ENCODE peak calls at places on chromosomes 12 and 14, in ten cellular contexts. One of them, this sample, is unnamed.

GRCh38 chr12:104011265-104011664 is 38.7 kb downstream of the GLT8D2 start:
- DNase-seq in MM.1S: no peak
- DNase-seq in naive thymus-derived CD4-positive, alpha-beta T cell: no peak
- DNase-seq in substantia nigra: no peak
- DNase-seq in breast epithelium: no peak
- DNase-seq in astrocyte: peak; percentile 92
- DNase-seq in psoas muscle: no peak
- DNase-seq in H1: no peak
- DNase-seq in A549: peak; percentile 46
- DNase-seq in heart left ventricle: no peak
- DNase-seq in this sample: no peak

GRCh38 chr12:27652174-27652763 is 44.0 kb upstream of the REP15 start:
- DNase-seq in naive thymus-derived CD4-positive, alpha-beta T cell: no peak
- DNase-seq in psoas muscle: no peak
- DNase-seq in MM.1S: peak; percentile 62
- DNase-seq in H1: no peak
- DNase-seq in astrocyte: peak; percentile 52
- DNase-seq in heart left ventricle: no peak
- DNase-seq in A549: peak; percentile 82
- DNase-seq in breast epithelium: no peak
- DNase-seq in substantia nigra: no peak
- DNase-seq in this sample: peak; percentile 50

GRCh38 chr12:6047249-6048227 is 76.9 kb downstream of the VWF start:
- DNase-seq in substantia nigra: no peak
- DNase-seq in MM.1S: no peak
- DNase-seq in breast epithelium: no peak
- DNase-seq in astrocyte: peak; percentile 37
- DNase-seq in naive thymus-derived CD4-positive, alpha-beta T cell: no peak
- DNase-seq in heart left ventricle: no peak
- DNase-seq in H1: no peak
- DNase-seq in psoas muscle: no peak
- DNase-seq in A549: no peak
- DNase-seq in this sample: no peak

GRCh38 chr14:49287004-49287403 is 299.2 kb downstream of the RPS29 start:
- DNase-seq in breast epithelium: no peak
- DNase-seq in psoas muscle: no peak
- DNase-seq in A549: no peak
- DNase-seq in astrocyte: peak; percentile 68
- DNase-seq in heart left ventricle: no peak
- DNase-seq in MM.1S: no peak
- DNase-seq in H1: no peak
- DNase-seq in naive thymus-derived CD4-positive, alpha-beta T cell: no peak
- DNase-seq in substantia nigra: no peak
- DNase-seq in this sample: no peak

GRCh38 chr14:50045837-50046236 is 70.5 kb downstream of the VCPKMT start:
- DNase-seq in H1: no peak
- DNase-seq in astrocyte: no peak
- DNase-seq in heart left ventricle: no peak
- DNase-seq in A549: no peak
- DNase-seq in naive thymus-derived CD4-positive, alpha-beta T cell: no peak
- DNase-seq in psoas muscle: no peak
- DNase-seq in substantia nigra: no peak
- DNase-seq in breast epithelium: no peak
- DNase-seq in MM.1S: no peak
- DNase-seq in this sample: no peak

GRCh38 chr14:58677525-58677924 is 39.8 kb downstream of the DACT1 start:
- DNase-seq in heart left ventricle: no peak
- DNase-seq in psoas muscle: no peak
- DNase-seq in H1: no peak
- DNase-seq in naive thymus-derived CD4-positive, alpha-beta T cell: no peak
- DNase-seq in substantia nigra: no peak
- DNase-seq in A549: no peak
- DNase-seq in MM.1S: no peak
- DNase-seq in astrocyte: no peak
- DNase-seq in breast epithelium: no peak
- DNase-seq in this sample: no peak

GRCh38 chr12:25839470-25839869 is 119.0 kb upstream of the RASSF8 start:
- DNase-seq in naive thymus-derived CD4-positive, alpha-beta T cell: no peak
- DNase-seq in MM.1S: no peak
- DNase-seq in heart left ventricle: no peak
- DNase-seq in breast epithelium: no peak
- DNase-seq in H1: no peak
- DNase-seq in substantia nigra: no peak
- DNase-seq in A549: peak; percentile 60
- DNase-seq in psoas muscle: no peak
- DNase-seq in astrocyte: peak; percentile 67
- DNase-seq in this sample: no peak

GRCh38 chr12:47841910-47842309 is 22.2 kb upstream of the HDAC7 start:
- DNase-seq in A549: no peak
- DNase-seq in heart left ventricle: no peak
- DNase-seq in substantia nigra: no peak
- DNase-seq in H1: no peak
- DNase-seq in astrocyte: no peak
- DNase-seq in MM.1S: no peak
- DNase-seq in breast epithelium: no peak
- DNase-seq in naive thymus-derived CD4-positive, alpha-beta T cell: no peak
- DNase-seq in psoas muscle: no peak
- DNase-seq in this sample: no peak

GRCh38 chr12:131025234-131025633 is 71.5 kb downstream of the ADGRD1 start:
- DNase-seq in naive thymus-derived CD4-positive, alpha-beta T cell: no peak
- DNase-seq in MM.1S: no peak
- DNase-seq in astrocyte: no peak
- DNase-seq in heart left ventricle: no peak
- DNase-seq in breast epithelium: no peak
- DNase-seq in substantia nigra: no peak
- DNase-seq in A549: no peak
- DNase-seq in psoas muscle: no peak
- DNase-seq in H1: no peak
- DNase-seq in this sample: no peak

GRCh38 chr12:132315951-132316350 is 13.4 kb downstream of the GALNT9 start:
- DNase-seq in H1: no peak
- DNase-seq in heart left ventricle: no peak
- DNase-seq in naive thymus-derived CD4-positive, alpha-beta T cell: no peak
- DNase-seq in A549: no peak
- DNase-seq in psoas muscle: peak; percentile 23
- DNase-seq in breast epithelium: no peak
- DNase-seq in astrocyte: no peak
- DNase-seq in substantia nigra: no peak
- DNase-seq in MM.1S: no peak
- DNase-seq in this sample: no peak

GRCh38 chr14:23354990-23355389 is 2.3 kb upstream of the SLC22A17 start:
- DNase-seq in naive thymus-derived CD4-positive, alpha-beta T cell: no peak
- DNase-seq in breast epithelium: no peak
- DNase-seq in H1: no peak
- DNase-seq in MM.1S: no peak
- DNase-seq in substantia nigra: no peak
- DNase-seq in heart left ventricle: no peak
- DNase-seq in psoas muscle: no peak
- DNase-seq in astrocyte: no peak
- DNase-seq in A549: no peak
- DNase-seq in this sample: no peak

GRCh38 chr14:36773136-36773540 is 111.5 kb downstream of the PAX9 start:
- DNase-seq in breast epithelium: no peak
- DNase-seq in astrocyte: peak; percentile 11
- DNase-seq in substantia nigra: no peak
- DNase-seq in heart left ventricle: no peak
- DNase-seq in H1: no peak
- DNase-seq in naive thymus-derived CD4-positive, alpha-beta T cell: no peak
- DNase-seq in psoas muscle: no peak
- DNase-seq in A549: peak; percentile 66
- DNase-seq in MM.1S: no peak
- DNase-seq in this sample: no peak

GRCh38 chr12:14955876-14956811 is 5.3 kb downstream of the ARHGDIB start:
- DNase-seq in astrocyte: no peak
- DNase-seq in breast epithelium: no peak
- DNase-seq in naive thymus-derived CD4-positive, alpha-beta T cell: no peak
- DNase-seq in substantia nigra: no peak
- DNase-seq in A549: no peak
- DNase-seq in MM.1S: peak; percentile 55
- DNase-seq in heart left ventricle: no peak
- DNase-seq in psoas muscle: no peak
- DNase-seq in H1: no peak
- DNase-seq in this sample: no peak
- H3K27ac ChIP-seq in astrocyte: no peak overlapping the region
- H3K27ac ChIP-seq in breast epithelium: peak overlapping the region; percentile 30
- H3K27ac ChIP-seq in naive thymus-derived CD4-positive, alpha-beta T cell: peak overlapping the region; percentile 96
- H3K27ac ChIP-seq in substantia nigra: no peak overlapping the region
- H3K27ac ChIP-seq in A549: no peak overlapping the region
- H3K27ac ChIP-seq in MM.1S: peak overlapping the region; percentile 90
- H3K27ac ChIP-seq in heart left ventricle: peak overlapping the region; percentile 71
- H3K27ac ChIP-seq in psoas muscle: no peak overlapping the region
- H3K27ac ChIP-seq in H1: no peak overlapping the region
- H3K27ac ChIP-seq in this sample: peak overlapping the region; percentile 15

DNA sequence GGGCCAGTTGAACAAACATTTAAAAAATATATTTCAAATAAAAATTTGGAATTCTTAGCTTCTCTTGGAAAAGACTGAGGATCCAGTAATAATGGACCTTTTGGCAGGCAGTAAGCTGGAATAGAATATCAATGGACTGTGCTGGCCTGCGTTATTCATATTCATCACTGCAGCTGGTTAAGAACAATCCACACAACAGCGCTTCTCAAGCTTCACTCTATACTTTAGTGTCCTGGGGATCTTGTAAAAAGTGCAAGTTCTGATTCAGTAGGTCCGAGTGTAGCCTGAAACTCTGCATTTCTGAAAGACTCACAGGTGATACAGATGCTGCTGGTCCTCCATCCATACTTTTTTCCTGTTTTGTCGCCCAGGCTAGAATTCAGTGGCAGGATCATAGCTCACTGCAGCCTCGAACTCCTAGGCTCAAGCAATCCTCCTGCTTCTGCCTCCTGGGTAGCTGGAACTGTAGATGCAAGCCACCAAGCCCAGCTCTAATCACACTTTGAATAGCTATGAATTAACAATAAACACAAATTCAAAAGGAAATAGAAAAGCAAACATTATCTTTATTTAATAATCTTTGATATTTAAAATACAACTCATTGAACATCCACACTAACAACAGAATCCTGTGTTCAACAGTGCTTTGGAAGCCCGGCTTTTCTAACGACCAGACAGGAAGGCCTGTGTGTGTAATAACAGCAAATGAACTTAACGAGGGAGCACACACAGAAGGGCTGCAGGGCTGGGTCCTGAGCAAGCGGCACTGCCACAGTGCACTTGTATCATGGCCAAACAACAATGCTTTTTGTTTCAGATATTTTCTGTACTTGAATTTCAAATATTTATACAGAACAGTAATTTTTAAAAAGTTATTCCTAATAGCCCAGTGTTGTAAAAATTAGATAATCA is 18.4 kb upstream of the TRIP11 start:
- DNase-seq in A549: no peak
- DNase-seq in MM.1S: no peak
- DNase-seq in breast epithelium: no peak
- DNase-seq in astrocyte: no peak
- DNase-seq in psoas muscle: no peak
- DNase-seq in naive thymus-derived CD4-positive, alpha-beta T cell: no peak
- DNase-seq in heart left ventricle: no peak
- DNase-seq in H1: peak; percentile 26
- DNase-seq in substantia nigra: no peak
- DNase-seq in this sample: no peak
- H3K27ac ChIP-seq in A549: no peak overlapping the region
- H3K27ac ChIP-seq in MM.1S: no peak overlapping the region
- H3K27ac ChIP-seq in breast epithelium: no peak overlapping the region
- H3K27ac ChIP-seq in astrocyte: no peak overlapping the region
- H3K27ac ChIP-seq in psoas muscle: no peak overlapping the region
- H3K27ac ChIP-seq in naive thymus-derived CD4-positive, alpha-beta T cell: no peak overlapping the region
- H3K27ac ChIP-seq in heart left ventricle: no peak overlapping the region
- H3K27ac ChIP-seq in H1: no peak overlapping the region
- H3K27ac ChIP-seq in substantia nigra: peak overlapping the region; percentile 59
- H3K27ac ChIP-seq in this sample: no peak overlapping the region

GRCh38 chr14:92677955-92678354 is 70.5 kb downstream of the LGMN start:
- DNase-seq in naive thymus-derived CD4-positive, alpha-beta T cell: no peak
- DNase-seq in astrocyte: no peak
- DNase-seq in psoas muscle: no peak
- DNase-seq in substantia nigra: no peak
- DNase-seq in MM.1S: no peak
- DNase-seq in A549: no peak
- DNase-seq in breast epithelium: no peak
- DNase-seq in H1: no peak
- DNase-seq in heart left ventricle: no peak
- DNase-seq in this sample: no peak

GRCh38 chr14:92678766-92679165 is 69.7 kb downstream of the LGMN start:
- DNase-seq in psoas muscle: no peak
- DNase-seq in breast epithelium: no peak
- DNase-seq in naive thymus-derived CD4-positive, alpha-beta T cell: no peak
- DNase-seq in MM.1S: no peak
- DNase-seq in H1: no peak
- DNase-seq in A549: no peak
- DNase-seq in heart left ventricle: no peak
- DNase-seq in substantia nigra: no peak
- DNase-seq in astrocyte: no peak
- DNase-seq in this sample: no peak

GRCh38 chr14:92680781-92681650 is 67.4 kb downstream of the LGMN start:
- DNase-seq in substantia nigra: no peak
- DNase-seq in astrocyte: peak; percentile 29
- DNase-seq in breast epithelium: no peak
- DNase-seq in psoas muscle: peak; percentile 77
- DNase-seq in naive thymus-derived CD4-positive, alpha-beta T cell: peak; percentile 57
- DNase-seq in H1: peak; percentile 83
- DNase-seq in A549: peak; percentile 62
- DNase-seq in MM.1S: peak; percentile 52
- DNase-seq in heart left ventricle: peak; percentile 76
- DNase-seq in this sample: peak; percentile 79

GRCh38 chr14:92677087-92677668 is 71.2 kb downstream of the LGMN start:
- DNase-seq in MM.1S: no peak
- DNase-seq in A549: no peak
- DNase-seq in breast epithelium: no peak
- DNase-seq in substantia nigra: no peak
- DNase-seq in astrocyte: no peak
- DNase-seq in heart left ventricle: no peak
- DNase-seq in naive thymus-derived CD4-positive, alpha-beta T cell: no peak
- DNase-seq in psoas muscle: no peak
- DNase-seq in H1: no peak
- DNase-seq in this sample: no peak

DNA sequence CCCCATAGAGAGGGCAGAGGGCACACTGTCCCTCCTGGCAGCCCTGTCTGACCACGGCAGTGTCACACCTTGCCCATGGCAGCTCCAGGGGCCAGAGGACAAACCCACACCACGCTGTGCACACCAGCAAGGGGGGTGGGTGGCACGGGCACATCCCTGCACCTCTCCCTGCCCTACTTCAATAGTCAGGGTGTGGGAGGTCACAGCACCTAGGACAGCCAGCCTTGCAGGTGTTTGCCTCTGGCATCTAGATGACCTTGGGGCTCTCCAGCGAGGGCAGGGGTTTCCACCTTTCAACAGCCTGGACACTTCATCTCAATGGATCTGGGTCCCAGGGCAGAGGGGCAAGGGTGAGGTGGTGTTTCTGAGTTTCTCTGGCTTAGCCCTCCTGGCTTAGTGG is 69.2 kb downstream of the LGMN start:
- DNase-seq in astrocyte: no peak
- DNase-seq in breast epithelium: no peak
- DNase-seq in A549: no peak
- DNase-seq in MM.1S: no peak
- DNase-seq in psoas muscle: no peak
- DNase-seq in heart left ventricle: no peak
- DNase-seq in substantia nigra: no peak
- DNase-seq in naive thymus-derived CD4-positive, alpha-beta T cell: no peak
- DNase-seq in H1: no peak
- DNase-seq in this sample: no peak
- H3K27ac ChIP-seq in astrocyte: no peak overlapping the region
- H3K27ac ChIP-seq in breast epithelium: no peak overlapping the region
- H3K27ac ChIP-seq in A549: no peak overlapping the region
- H3K27ac ChIP-seq in MM.1S: no peak overlapping the region
- H3K27ac ChIP-seq in psoas muscle: no peak overlapping the region
- H3K27ac ChIP-seq in heart left ventricle: peak overlapping the region; percentile 17
- H3K27ac ChIP-seq in substantia nigra: no peak overlapping the region
- H3K27ac ChIP-seq in naive thymus-derived CD4-positive, alpha-beta T cell: peak overlapping the region; percentile 14
- H3K27ac ChIP-seq in H1: no peak overlapping the region
- H3K27ac ChIP-seq in this sample: no peak overlapping the region

GRCh38 chr12:124764451-124764850 is 99.2 kb downstream of the SCARB1 start:
- DNase-seq in breast epithelium: no peak
- DNase-seq in psoas muscle: peak; percentile 77
- DNase-seq in substantia nigra: no peak
- DNase-seq in A549: peak; percentile 88
- DNase-seq in naive thymus-derived CD4-positive, alpha-beta T cell: no peak
- DNase-seq in H1: peak; percentile 71
- DNase-seq in heart left ventricle: no peak
- DNase-seq in MM.1S: peak; percentile 25
- DNase-seq in astrocyte: peak; percentile 77
- DNase-seq in this sample: no peak
- H3K27ac ChIP-seq in breast epithelium: peak overlapping the region; percentile 79
- H3K27ac ChIP-seq in psoas muscle: peak overlapping the region; percentile 86
- H3K27ac ChIP-seq in substantia nigra: no peak overlapping the region
- H3K27ac ChIP-seq in A549: no peak overlapping the region
- H3K27ac ChIP-seq in naive thymus-derived CD4-positive, alpha-beta T cell: no peak overlapping the region
- H3K27ac ChIP-seq in H1: no peak overlapping the region
- H3K27ac ChIP-seq in heart left ventricle: peak overlapping the region; percentile 86
- H3K27ac ChIP-seq in MM.1S: no peak overlapping the region
- H3K27ac ChIP-seq in astrocyte: peak overlapping the region; percentile 59
- H3K27ac ChIP-seq in this sample: no peak overlapping the region